ENCODE peak calls at places on chromosomes 5 and 9, in ten cellular contexts. E, J, L, S, T, U, V, C, D and I are unnamed samples.
A peak's percentile ranks its signal among the peaks of the same experiment; 100 is the strongest.

GRCh38 chr9:7811679-7812078 is 12.1 kb upstream of the DMAC1 start:
- DNase-seq in U (no peak), L (no peak), D (no peak), V (no peak), J (no peak), S (no peak), E (no peak), C (no peak), T (no peak), I (no peak)

GRCh38 chr9:121860744-121861143 is 209.3 kb downstream of the DAB2IP start:
- DNase-seq in V (no peak), S (no peak), E (no peak), C (peak; percentile 52), D (peak; percentile 78), L (no peak), U (no peak), J (no peak), T (no peak), I (no peak)

GRCh38 chr9:78280982-78281668 is 15.8 kb upstream of the PSAT1 start:
- DNase-seq in C (no peak), U (peak; percentile 82), L (no peak), D (no peak), J (no peak), E (peak; percentile 38), T (no peak), S (no peak), V (peak; percentile 15), I (peak; percentile 39)

GRCh38 chr9:132541966-132542830 is 40.2 kb upstream of the BARHL1 start:
- DNase-seq in C (no peak), J (no peak), E (no peak), D (no peak), T (no peak), S (no peak), V (no peak), U (no peak), L (no peak), I (no peak)

GRCh38 chr5:136781464-136781863 is 416.1 kb upstream of the TRPC7 start:
- DNase-seq in J (no peak), U (no peak), T (peak; percentile 11), V (no peak), D (peak; percentile 58), C (no peak), L (no peak), E (no peak), S (no peak), I (no peak)

GRCh38 chr9:14478175-14479165 is 164.5 kb upstream of the NFIB start:
- DNase-seq in C (no peak), V (no peak), U (no peak), T (no peak), S (no peak), L (no peak), E (no peak), D (no peak), J (no peak), I (no peak)

GRCh38 chr9:72524820-72525539 is 3.6 kb downstream of the TMC1 start:
- DNase-seq in E (no peak), T (peak; percentile 84), S (no peak), J (no peak), U (no peak), C (peak; percentile 90), V (peak; percentile 1), L (peak; percentile 81), D (peak; percentile 88), I (peak; percentile 2)

GRCh38 chr5:31334061-31334700 is 140.7 kb downstream of the CDH6 start:
- DNase-seq in V (no peak), J (no peak), S (no peak), C (no peak), T (no peak), D (no peak), L (no peak), U (no peak), E (no peak), I (no peak)

GRCh38 chr5:150295172-150295611 is 5.6 kb upstream of the CAMK2A start:
- DNase-seq in C (no peak), E (no peak), V (no peak), T (peak; percentile 71), U (no peak), L (no peak), J (no peak), S (peak; percentile 9), D (peak; percentile 55), I (no peak)

GRCh38 chr5:138352722-138353549 is 451 bp downstream of the KDM3B start:
- DNase-seq in C (peak; percentile 77), J (peak; percentile 77), U (peak; percentile 67), L (no peak), E (peak; percentile 70), V (peak; percentile 77), S (no peak), T (peak; percentile 28), D (peak; percentile 43), I (peak; percentile 91)

GRCh38 chr5:59798862-59799667 is 94.5 kb downstream of the PDE4D start:
- DNase-seq in S (no peak), U (no peak), J (no peak), C (no peak), L (no peak), D (no peak), V (no peak), E (no peak), T (no peak), I (no peak)

GRCh38 chr9:70411930-70412677 is 2.4 kb downstream of the KLF9 start:
- DNase-seq in T (peak; percentile 53), E (peak; percentile 44), S (no peak), U (no peak), D (peak; percentile 82), L (peak; percentile 27), C (peak; percentile 75), J (peak; percentile 81), V (peak; percentile 80), I (peak; percentile 73)

GRCh38 chr5:95261369-95262175 is 23.3 kb downstream of the MCTP1 start:
- DNase-seq in L (no peak), E (no peak), D (peak; percentile 28), T (peak; percentile 17), S (no peak), U (peak; percentile 23), J (peak; percentile 15), C (no peak), V (no peak), I (peak; percentile 42)

GRCh38 chr5:127192836-127193341 is 97.7 kb upstream of the MEGF10 start:
- DNase-seq in E (no peak), S (no peak), D (no peak), U (no peak), C (no peak), T (no peak), J (no peak), L (no peak), V (no peak), I (no peak)

GRCh38 chr5:171882118-171882517 is 96.5 kb downstream of the SMIM23 start:
- DNase-seq in T (no peak), U (no peak), S (no peak), C (no peak), L (no peak), J (no peak), D (no peak), E (no peak), V (peak; percentile 3), I (no peak)

GRCh38 chr5:171450423-171451246 is 31.2 kb downstream of the FGF18 start:
- DNase-seq in V (peak; percentile 5), C (peak; percentile 87), E (no peak), T (peak; percentile 80), D (peak; percentile 89), U (no peak), J (peak; percentile 45), S (no peak), L (no peak), I (no peak)

GRCh38 chr5:162068412-162068811 is 839 bp downstream of the GABRG2 start:
- DNase-seq in T (peak; percentile 0), C (no peak), D (no peak), U (peak; percentile 89), J (no peak), L (no peak), S (no peak), V (peak; percentile 43), E (no peak), I (peak; percentile 14)

GRCh38 chr5:57383093-57383861 is 99.3 kb downstream of the ACTBL2 start:
- DNase-seq in T (peak; percentile 68), E (no peak), L (peak; percentile 92), U (no peak), S (no peak), C (peak; percentile 84), J (peak; percentile 88), D (peak; percentile 90), V (no peak), I (peak; percentile 90)

GRCh38 chr5:93359958-93360305 is 221.1 kb downstream of the NR2F1-AS1 start:
- DNase-seq in L (no peak), C (no peak), T (peak; percentile 3), V (no peak), S (no peak), D (no peak), E (no peak), J (no peak), U (no peak), I (no peak)

GRCh38 chr5:139141841-139142240 is 56.3 kb downstream of the SIL1 start:
- DNase-seq in T (no peak), U (no peak), S (no peak), V (no peak), E (peak; percentile 31), L (peak; percentile 1), D (no peak), J (no peak), C (no peak), I (no peak)